ENCODE peak calls at places on chromosomes 5 and 9, in eight cellular contexts. T is cardiac muscle cell, Q is fibroblast of pulmonary artery, R is astrocyte of the cerebellum, P is A549, M is IMR-90, L is OCI-LY7, S is fibroblast of the aortic adventitia. G is an unnamed sample.

GRCh38 chr5:151895660-151896040 is 29.0 kb downstream of the GLRA1 start:
- DNase-seq in T (peak), Q (no peak), R (no peak), P (no peak), M (no peak), L (no peak), S (no peak), G (no peak)

GRCh38 chr5:62578540-62578939 is at the start of gene LRRC70:
- DNase-seq in T (no peak), Q (peak), R (no peak), P (peak), M (peak), L (peak), S (peak), G (no peak)

GRCh38 chr9:131426545-131426944 is 32.7 kb downstream of the PRRC2B start:
- DNase-seq in T (no peak), Q (no peak), R (no peak), P (no peak), M (no peak), L (no peak), S (no peak), G (no peak)

GRCh38 chr5:177141496-177141895 is 7.9 kb downstream of the NSD1 start:
- DNase-seq in T (no peak), Q (no peak), R (no peak), P (no peak), M (no peak), L (no peak), S (no peak), G (no peak)

GRCh38 chr5:59274130-59274529 is 619.4 kb downstream of the PDE4D start:
- DNase-seq in T (no peak), Q (no peak), R (no peak), P (no peak), M (no peak), L (no peak), S (no peak), G (no peak)

GRCh38 chr5:67283275-67283987 is 86.8 kb upstream of the CD180 start:
- DNase-seq in T (no peak), Q (no peak), R (no peak), P (no peak), M (no peak), L (no peak), S (no peak), G (no peak)

GRCh38 chr9:130741831-130742449 is 48.4 kb downstream of the EXOSC2 start:
- DNase-seq in T (no peak), Q (peak), R (no peak), P (peak), M (peak), L (no peak), S (peak), G (peak)

GRCh38 chr5:107372723-107373487 is 297.8 kb downstream of the EFNA5 start:
- DNase-seq in T (peak), Q (peak), R (no peak), P (no peak), M (peak), L (peak), S (peak), G (no peak)

GRCh38 chr9:92392690-92393089 is 11.7 kb downstream of the OGN start:
- DNase-seq in T (no peak), Q (no peak), R (no peak), P (no peak), M (peak), L (no peak), S (no peak), G (no peak)

GRCh38 chr9:4572184-4572826 is 82.0 kb downstream of the SLC1A1 start:
- DNase-seq in T (no peak), Q (no peak), R (no peak), P (no peak), M (no peak), L (no peak), S (no peak), G (no peak)

GRCh38 chr9:131642496-131643083 is 97.3 kb downstream of the PRRT1B start:
- DNase-seq in T (no peak), Q (no peak), R (no peak), P (no peak), M (no peak), L (no peak), S (no peak), G (no peak)

GRCh38 chr9:71819115-71819739 is 50.9 kb upstream of the CEMIP2 start:
- DNase-seq in T (peak), Q (peak), R (peak), P (peak), M (peak), L (peak), S (peak), G (no peak)

GRCh38 chr9:134372621-134373267 is 46.5 kb downstream of the RXRA start:
- DNase-seq in T (no peak), Q (no peak), R (no peak), P (no peak), M (no peak), L (no peak), S (peak), G (no peak)

GRCh38 chr5:434443-435146 is 8.4 kb upstream of the EXOC3 start:
- DNase-seq in T (no peak), Q (no peak), R (no peak), P (no peak), M (no peak), L (no peak), S (no peak), G (no peak)

GRCh38 chr9:36843964-36844363 is 190.1 kb downstream of the PAX5 start:
- DNase-seq in T (no peak), Q (no peak), R (no peak), P (no peak), M (no peak), L (no peak), S (no peak), G (no peak)

GRCh38 chr5:76175051-76175666 is 92.0 kb downstream of the SV2C start:
- DNase-seq in T (peak), Q (peak), R (peak), P (peak), M (peak), L (peak), S (peak), G (no peak)

GRCh38 chr5:154757647-154758406 is 2.6 kb downstream of the LARP1 start:
- DNase-seq in T (no peak), Q (no peak), R (no peak), P (peak), M (peak), L (peak), S (no peak), G (peak)

GRCh38 chr9:26261503-26262330 is 583.5 kb upstream of the TUSC1 start:
- DNase-seq in T (no peak), Q (peak), R (peak), P (peak), M (peak), L (no peak), S (peak), G (peak)

GRCh38 chr9:134028076-134028475 is 2.8 kb downstream of the BRD3OS start:
- DNase-seq in T (no peak), Q (no peak), R (no peak), P (no peak), M (no peak), L (no peak), S (no peak), G (no peak)

GRCh38 chr9:130290353-130291181 is 25.0 kb downstream of the HMCN2 start:
- DNase-seq in T (no peak), Q (no peak), R (no peak), P (no peak), M (no peak), L (no peak), S (peak), G (no peak)

GRCh38 chr5:179129607-179130071 is 69.5 kb downstream of the ZNF354C start:
- DNase-seq in T (no peak), Q (no peak), R (no peak), P (no peak), M (no peak), L (no peak), S (no peak), G (no peak)

GRCh38 chr5:37871023-37871815 is 31.4 kb upstream of the GDNF start:
- DNase-seq in T (no peak), Q (peak), R (peak), P (no peak), M (peak), L (no peak), S (peak), G (no peak)

GRCh38 chr9:100014846-100015245 is 84.0 kb downstream of the ERP44 start:
- DNase-seq in T (no peak), Q (no peak), R (no peak), P (no peak), M (no peak), L (no peak), S (no peak), G (no peak)

GRCh38 chr5:140075371-140075770 is 32.3 kb upstream of the NRG2 start:
- DNase-seq in T (no peak), Q (peak), R (no peak), P (no peak), M (peak), L (peak), S (peak), G (no peak)

GRCh38 chr9:137724114-137724445 is 105.3 kb downstream of the EHMT1 start:
- DNase-seq in T (peak), Q (peak), R (no peak), P (no peak), M (peak), L (no peak), S (no peak), G (no peak)

GRCh38 chr9:92426501-92426900 is 2.2 kb upstream of the OMD start:
- DNase-seq in T (no peak), Q (no peak), R (no peak), P (no peak), M (no peak), L (no peak), S (no peak), G (no peak)

GRCh38 chr9:4127873-4128272 is 172.0 kb downstream of the GLIS3 start:
- DNase-seq in T (no peak), Q (no peak), R (no peak), P (no peak), M (no peak), L (no peak), S (no peak), G (no peak)

GRCh38 chr5:168683247-168683926 is 104.2 kb upstream of the PANK3 start:
- DNase-seq in T (no peak), Q (no peak), R (no peak), P (no peak), M (no peak), L (no peak), S (peak), G (no peak)

GRCh38 chr5:96868603-96869371 is 7.5 kb upstream of the ERAP2 start:
- DNase-seq in T (peak), Q (peak), R (no peak), P (peak), M (peak), L (peak), S (peak), G (no peak)

GRCh38 chr9:134136117-134136996 is 475 bp downstream of the WDR5 start:
- DNase-seq in T (peak), Q (peak), R (no peak), P (no peak), M (peak), L (peak), S (peak), G (no peak)

GRCh38 chr5:164350236-164350635 is 844.8 kb downstream of the MAT2B start:
- DNase-seq in T (no peak), Q (no peak), R (no peak), P (no peak), M (no peak), L (no peak), S (peak), G (no peak)
- H3K4me3 ChIP-seq in T (no peak), Q (no peak), R (no peak), P (no peak), M (no peak), L (no peak), S (no peak), G (no peak)

GRCh38 chr5:52837591-52838001 is 49.9 kb downstream of the ITGA1 start:
- DNase-seq in T (no peak), Q (peak), R (no peak), P (no peak), M (peak), L (no peak), S (peak), G (no peak)
- H3K4me3 ChIP-seq in T (no peak), Q (no peak), R (no peak), P (no peak), M (no peak), L (no peak), S (no peak), G (peak)

GRCh38 chr9:91161465-91162275 is 200.0 kb downstream of the AUH start:
- DNase-seq in T (no peak), Q (no peak), R (no peak), P (no peak), M (no peak), L (no peak), S (no peak), G (no peak)
- H3K4me3 ChIP-seq in T (no peak), Q (no peak), R (no peak), P (no peak), M (no peak), L (no peak), S (no peak), G (no peak)

DNA sequence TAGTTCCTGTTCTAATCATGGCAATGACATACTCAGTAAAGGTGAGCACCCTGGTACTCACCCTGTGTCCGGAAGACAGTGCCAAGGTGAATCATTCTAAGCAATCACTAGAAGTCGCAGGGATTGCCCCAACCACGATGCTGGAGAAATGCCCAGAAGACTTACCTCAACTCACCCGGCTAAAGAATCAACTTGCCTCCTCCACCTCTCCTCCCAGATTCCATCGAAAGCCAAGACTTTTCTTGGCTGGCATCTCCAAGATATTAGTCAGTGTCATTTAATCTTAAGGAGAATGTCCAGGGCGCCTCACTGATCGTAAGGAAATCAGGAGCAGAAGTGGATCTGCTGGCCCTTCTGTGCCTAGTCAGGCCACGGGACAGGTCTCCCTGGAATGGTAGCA is 204.9 kb downstream of the ERCC6L2 start:
- DNase-seq in T (no peak), Q (peak), R (no peak), P (peak), M (no peak), L (no peak), S (no peak), G (peak)
- H3K4me3 ChIP-seq in T (no peak), Q (no peak), R (no peak), P (no peak), M (no peak), L (no peak), S (no peak), G (no peak)

DNA sequence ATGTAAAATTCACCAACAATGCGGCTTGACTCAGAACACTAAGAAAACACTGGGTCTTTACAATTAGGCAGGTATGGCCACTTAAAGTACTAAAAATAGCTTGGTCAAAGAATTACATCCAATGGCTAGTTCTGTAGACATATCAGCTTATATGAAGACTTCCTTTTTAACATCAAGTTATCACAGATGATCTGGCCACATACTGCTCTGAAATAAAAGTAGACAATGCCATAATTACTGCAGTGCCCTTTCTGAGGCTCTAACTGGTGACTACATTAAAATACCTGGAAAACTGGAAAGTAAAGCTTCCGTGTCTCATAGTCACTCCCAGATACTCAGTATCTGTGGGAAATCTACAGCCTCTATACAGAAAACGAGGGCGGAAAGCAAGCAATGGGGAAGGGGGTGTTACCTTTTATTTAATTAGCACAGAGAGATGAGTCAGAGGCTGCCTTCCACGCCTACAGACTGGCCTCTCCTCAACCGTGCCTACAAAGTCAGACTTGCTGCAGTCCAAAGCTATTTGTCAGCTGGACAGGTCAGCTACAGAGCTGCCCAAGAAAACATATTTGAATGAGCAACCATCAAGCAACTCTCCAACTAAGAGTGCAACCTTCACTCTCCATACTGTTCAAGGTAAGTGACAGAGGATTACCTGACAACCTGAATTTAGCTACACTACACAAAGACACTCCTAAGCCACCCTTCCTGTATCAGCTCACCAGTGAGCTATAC is 8.7 kb downstream of the SERINC5 start:
- DNase-seq in T (peak), Q (peak), R (peak), P (peak), M (peak), L (no peak), S (peak), G (peak)
- H3K4me3 ChIP-seq in T (no peak), Q (peak), R (no peak), P (no peak), M (no peak), L (peak), S (peak), G (peak)

DNA sequence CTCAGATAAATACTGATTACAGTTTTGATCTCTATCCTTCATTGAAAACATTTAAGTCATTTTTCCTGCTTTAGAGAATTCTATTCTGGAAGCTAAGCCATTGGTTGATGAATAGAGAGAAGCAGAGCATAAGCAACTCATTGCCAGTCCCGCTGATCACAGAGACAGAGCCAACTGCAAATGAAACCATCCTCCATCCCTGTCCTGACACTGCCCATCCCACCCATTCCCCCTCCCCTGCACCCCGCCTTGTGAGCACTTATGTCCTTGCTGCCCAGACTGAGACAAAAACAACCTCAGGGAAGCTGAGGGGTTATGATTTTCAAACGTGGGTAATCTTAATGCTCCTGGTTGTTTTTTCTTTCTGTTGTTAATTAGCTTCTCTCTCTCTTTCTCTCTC is 57.0 kb downstream of the CMYA5 start:
- DNase-seq in T (no peak), Q (no peak), R (no peak), P (no peak), M (no peak), L (no peak), S (no peak), G (no peak)
- H3K4me3 ChIP-seq in T (no peak), Q (no peak), R (no peak), P (no peak), M (no peak), L (no peak), S (no peak), G (no peak)

GRCh38 chr9:109907400-109907799 is 127.4 kb downstream of the PALM2AKAP2 start:
- DNase-seq in T (no peak), Q (peak), R (no peak), P (no peak), M (no peak), L (peak), S (no peak), G (no peak)
- H3K4me3 ChIP-seq in T (no peak), Q (no peak), R (no peak), P (no peak), M (no peak), L (peak), S (no peak), G (no peak)